ENCODE peak calls at places on chromosomes 2 and 18, in six cellular contexts. R, V, X, K, J and L are unnamed samples.

GRCh38 chr2:101741775-101742520 is 44.4 kb downstream of the MAP4K4 start:
- DNase-seq in R (no peak), V (no peak), X (peak), K (no peak), J (no peak), L (no peak)

GRCh38 chr2:225103737-225104141 is 61.5 kb upstream of the DOCK10 start:
- DNase-seq in R (no peak), V (no peak), X (no peak), K (no peak), J (no peak), L (no peak)

GRCh38 chr2:205748660-205749059 is 66.4 kb downstream of the NRP2 start:
- DNase-seq in R (no peak), V (no peak), X (no peak), K (no peak), J (no peak), L (no peak)

GRCh38 chr2:38268691-38269309 is 108.3 kb downstream of the ATL2 start:
- DNase-seq in R (no peak), V (peak), X (no peak), K (no peak), J (no peak), L (no peak)

GRCh38 chr2:54479422-54479821 is 23.3 kb downstream of the SPTBN1 start:
- DNase-seq in R (no peak), V (peak), X (no peak), K (no peak), J (no peak), L (no peak)

GRCh38 chr2:74715071-74715791 is 61.2 kb downstream of the SEMA4F start:
- DNase-seq in R (peak), V (peak), X (peak), K (peak), J (peak), L (peak)

GRCh38 chr2:134762508-134762907 is 43.7 kb upstream of the TMEM163 start:
- DNase-seq in R (no peak), V (no peak), X (no peak), K (no peak), J (no peak), L (no peak)

GRCh38 chr2:25714740-25715139 is 41.4 kb upstream of the DTNB start:
- DNase-seq in R (no peak), V (no peak), X (no peak), K (no peak), J (no peak), L (no peak)

GRCh38 chr18:44537521-44537920 is 143.2 kb upstream of the SETBP1 start:
- DNase-seq in R (no peak), V (no peak), X (no peak), K (no peak), J (no peak), L (peak)

GRCh38 chr2:101255501-101255900 is 2.8 kb downstream of the CNOT11 start:
- DNase-seq in R (no peak), V (peak), X (no peak), K (no peak), J (no peak), L (no peak)

GRCh38 chr2:128714861-128715312 is 396.2 kb upstream of the HS6ST1 start:
- DNase-seq in R (no peak), V (no peak), X (no peak), K (no peak), J (no peak), L (no peak)

GRCh38 chr2:18132697-18133096 is 254.2 kb downstream of the KCNS3 start:
- DNase-seq in R (no peak), V (peak), X (no peak), K (no peak), J (no peak), L (no peak)

GRCh38 chr2:160474319-160474645 is 19.3 kb downstream of the RBMS1 start:
- DNase-seq in R (no peak), V (no peak), X (no peak), K (no peak), J (no peak), L (no peak)

GRCh38 chr2:237823544-237823943 is 25.0 kb downstream of the RBM44 start:
- DNase-seq in R (no peak), V (no peak), X (no peak), K (no peak), J (no peak), L (no peak)

GRCh38 chr18:70373062-70373519 is 84.2 kb downstream of the SOCS6 start:
- DNase-seq in R (no peak), V (peak), X (no peak), K (no peak), J (no peak), L (no peak)

GRCh38 chr2:174749793-174750192 is 14.5 kb downstream of the CHRNA1 start:
- DNase-seq in R (no peak), V (no peak), X (no peak), K (no peak), J (no peak), L (no peak)

GRCh38 chr2:39996653-39997080 is 217.6 kb upstream of the THUMPD2 start:
- DNase-seq in R (no peak), V (peak), X (no peak), K (no peak), J (no peak), L (no peak)

GRCh38 chr2:47695800-47696477 is 87.0 kb upstream of the MSH6 start:
- DNase-seq in R (no peak), V (no peak), X (no peak), K (no peak), J (no peak), L (no peak)

GRCh38 chr2:234990300-234990699 is 38.5 kb downstream of the SH3BP4 start:
- DNase-seq in R (no peak), V (no peak), X (no peak), K (no peak), J (no peak), L (no peak)

GRCh38 chr18:48837676-48838075 is 113.1 kb downstream of the SMAD7 start:
- DNase-seq in R (no peak), V (no peak), X (no peak), K (no peak), J (no peak), L (no peak)

GRCh38 chr2:29596584-29596983 is 324.8 kb downstream of the ALK start:
- DNase-seq in R (no peak), V (no peak), X (no peak), K (no peak), J (no peak), L (no peak)

GRCh38 chr2:9753276-9753600 is 90.0 kb upstream of the TAF1B start:
- DNase-seq in R (no peak), V (peak), X (no peak), K (no peak), J (peak), L (peak)

GRCh38 chr18:10128906-10129305 is 215.1 kb downstream of the VAPA start:
- DNase-seq in R (no peak), V (no peak), X (no peak), K (no peak), J (no peak), L (no peak)

GRCh38 chr2:68806511-68807109 is 64.6 kb downstream of the BMP10 start:
- DNase-seq in R (no peak), V (peak), X (no peak), K (no peak), J (no peak), L (no peak)

GRCh38 chr18:42184685-42185477 is 229.8 kb downstream of the PIK3C3 start:
- DNase-seq in R (no peak), V (peak), X (no peak), K (no peak), J (no peak), L (no peak)

GRCh38 chr18:48780151-48781001 is 170.4 kb downstream of the SMAD7 start:
- DNase-seq in R (no peak), V (no peak), X (no peak), K (no peak), J (no peak), L (peak)

GRCh38 chr18:22680968-22681367 is 252.2 kb upstream of the RBBP8 start:
- DNase-seq in R (no peak), V (no peak), X (no peak), K (no peak), J (no peak), L (no peak)

GRCh38 chr2:131064589-131065232 is 28.5 kb downstream of the FAM168B start:
- DNase-seq in R (no peak), V (no peak), X (no peak), K (no peak), J (no peak), L (no peak)

GRCh38 chr2:66700181-66700686 is 265.3 kb downstream of the MEIS1 start:
- DNase-seq in R (peak), V (no peak), X (no peak), K (no peak), J (no peak), L (no peak)

GRCh38 chr2:231058761-231059550 is 2.3 kb downstream of the PSMD1 start:
- DNase-seq in R (no peak), V (no peak), X (no peak), K (no peak), J (no peak), L (no peak)

GRCh38 chr18:75112486-75113096 is 96.3 kb downstream of the PTGR3 start:
- DNase-seq in R (no peak), V (no peak), X (no peak), K (no peak), J (no peak), L (no peak)

GRCh38 chr2:199704358-199705238 is 146.4 kb downstream of the FTCDNL1 start:
- DNase-seq in R (no peak), V (peak), X (peak), K (no peak), J (no peak), L (no peak)

GRCh38 chr2:15665943-15666460 is 74.3 kb downstream of the DDX1 start:
- DNase-seq in R (no peak), V (no peak), X (no peak), K (no peak), J (no peak), L (no peak)

GRCh38 chr2:197191948-197192338 is 118.6 kb downstream of the ANKRD44 start:
- DNase-seq in R (no peak), V (no peak), X (no peak), K (no peak), J (no peak), L (no peak)

GRCh38 chr2:196587061-196587460 is 52.5 kb upstream of the CCDC150 start:
- DNase-seq in R (no peak), V (no peak), X (no peak), K (no peak), J (no peak), L (no peak)

GRCh38 chr2:54360055-54360792 is 95.9 kb upstream of the SPTBN1 start:
- DNase-seq in R (no peak), V (no peak), X (no peak), K (no peak), J (no peak), L (no peak)

GRCh38 chr2:236550298-236550697 is 19.3 kb upstream of the ACKR3 start:
- DNase-seq in R (no peak), V (no peak), X (no peak), K (no peak), J (no peak), L (no peak)

GRCh38 chr18:79517322-79517721 is 121.6 kb downstream of the NFATC1 start:
- DNase-seq in R (no peak), V (peak), X (peak), K (no peak), J (no peak), L (no peak)

GRCh38 chr2:132374551-132374950 is 42.1 kb upstream of the GPR39 start:
- DNase-seq in R (no peak), V (peak), X (no peak), K (no peak), J (no peak), L (no peak)